ENCODE peak calls at places on chromosome 7, in five cellular contexts. M is left lung, R is fibroblast of lung, W is spleen, B is AG04450. E is an unnamed sample.

GRCh38 chr7:38795596-38795995 is 113.4 kb downstream of the VPS41 start:
- DNase-seq in M (no peak), R (no peak), W (no peak), B (no peak), E (no peak)

GRCh38 chr7:123824754-123825067 is 20.3 kb upstream of the HYAL4 start:
- DNase-seq in M (no peak), R (no peak), W (no peak), B (no peak), E (no peak)

GRCh38 chr7:99499356-99499712 is 747 bp downstream of the ZNF394 start:
- DNase-seq in M (no peak), R (no peak), W (no peak), B (no peak), E (no peak)

GRCh38 chr7:11951909-11952308 is 119.9 kb upstream of the THSD7A start:
- DNase-seq in M (no peak), R (no peak), W (no peak), B (no peak), E (no peak)

GRCh38 chr7:123727071-123727837 is 21.5 kb downstream of the WASL start:
- DNase-seq in M (no peak), R (peak), W (no peak), B (peak), E (no peak)

GRCh38 chr7:148540041-148540738 is 50.4 kb upstream of the C7orf33 start:
- DNase-seq in M (no peak), R (peak), W (no peak), B (no peak), E (no peak)

GRCh38 chr7:43022008-43022407 is 89.8 kb downstream of the MRPL32 start:
- DNase-seq in M (no peak), R (no peak), W (no peak), B (no peak), E (no peak)

GRCh38 chr7:4745971-4746919 is 29.2 kb upstream of the AP5Z1 start:
- DNase-seq in M (no peak), R (peak), W (no peak), B (no peak), E (peak)

GRCh38 chr7:145868935-145869334 is 247.7 kb upstream of the CNTNAP2 start:
- DNase-seq in M (no peak), R (no peak), W (no peak), B (no peak), E (no peak)

GRCh38 chr7:112573302-112574039 is 92.7 kb downstream of the LSMEM1 start:
- DNase-seq in M (no peak), R (no peak), W (no peak), B (no peak), E (no peak)

GRCh38 chr7:112937651-112938390 is 147.6 kb upstream of the TMEM168 start:
- DNase-seq in M (no peak), R (peak), W (no peak), B (no peak), E (no peak)

GRCh38 chr7:112665709-112666108 is 124.5 kb downstream of the TMEM168 start:
- DNase-seq in M (no peak), R (peak), W (no peak), B (no peak), E (no peak)

GRCh38 chr7:6382797-6383196 is 65.0 kb downstream of the DAGLB start:
- DNase-seq in M (no peak), R (no peak), W (no peak), B (no peak), E (no peak)

GRCh38 chr7:33157781-33158180 is 28.4 kb downstream of the BBS9 start:
- DNase-seq in M (no peak), R (peak), W (no peak), B (no peak), E (no peak)

GRCh38 chr7:97751566-97751965 is 19.7 kb downstream of the TAC1 start:
- DNase-seq in M (no peak), R (no peak), W (no peak), B (no peak), E (no peak)

GRCh38 chr7:22305706-22306105 is 51.2 kb downstream of the RAPGEF5 start:
- DNase-seq in M (no peak), R (no peak), W (no peak), B (no peak), E (no peak)

GRCh38 chr7:114678116-114678515 is 243.8 kb upstream of the MDFIC start:
- DNase-seq in M (no peak), R (no peak), W (no peak), B (no peak), E (no peak)

GRCh38 chr7:44116087-44116788 is 7.1 kb downstream of the POLD2 start:
- DNase-seq in M (no peak), R (no peak), W (no peak), B (no peak), E (no peak)

GRCh38 chr7:90552521-90552920 is 43.6 kb upstream of the CDK14 start:
- DNase-seq in M (no peak), R (peak), W (no peak), B (no peak), E (no peak)

GRCh38 chr7:106170651-106171050 is 58.5 kb upstream of the SYPL1 start:
- DNase-seq in M (no peak), R (no peak), W (no peak), B (no peak), E (no peak)

GRCh38 chr7:132066776-132067175 is 509.5 kb downstream of the PLXNA4 start:
- DNase-seq in M (no peak), R (peak), W (no peak), B (no peak), E (no peak)

GRCh38 chr7:33590902-33591301 is 314.4 kb upstream of the BMPER start:
- DNase-seq in M (no peak), R (peak), W (no peak), B (peak), E (no peak)

GRCh38 chr7:37510043-37510634 is 61.5 kb upstream of the ELMO1 start:
- DNase-seq in M (no peak), R (peak), W (no peak), B (no peak), E (no peak)

GRCh38 chr7:1459512-1459892 is 232 bp upstream of the MICALL2 start:
- DNase-seq in M (peak), R (peak), W (peak), B (peak), E (peak)

GRCh38 chr7:133044722-133045473 is 37.0 kb downstream of the CHCHD3 start:
- DNase-seq in M (no peak), R (no peak), W (no peak), B (no peak), E (no peak)

GRCh38 chr7:48090095-48090805 is 1.2 kb downstream of the UPP1 start:
- DNase-seq in M (peak), R (peak), W (peak), B (no peak), E (no peak)

GRCh38 chr7:48087349-48087748 is 1.7 kb upstream of the UPP1 start:
- DNase-seq in M (no peak), R (peak), W (no peak), B (no peak), E (no peak)

GRCh38 chr7:11210374-11210773 is 236.7 kb downstream of the PHF14 start:
- DNase-seq in M (no peak), R (no peak), W (no peak), B (no peak), E (no peak)

GRCh38 chr7:157384301-157384700 is 47.5 kb downstream of the DNAJB6 start:
- DNase-seq in M (no peak), R (peak), W (no peak), B (no peak), E (no peak)

GRCh38 chr7:18117482-18117881 is 89.8 kb upstream of the PRPS1L1 start:
- DNase-seq in M (no peak), R (no peak), W (no peak), B (peak), E (no peak)

GRCh38 chr7:77738871-77739270 is 42.6 kb downstream of the RSBN1L start:
- DNase-seq in M (no peak), R (peak), W (no peak), B (no peak), E (no peak)

GRCh38 chr7:125927556-125927955 is 997.9 kb upstream of the POT1 start:
- DNase-seq in M (no peak), R (no peak), W (no peak), B (no peak), E (no peak)

GRCh38 chr7:86846494-86847190 is 202.9 kb downstream of the GRM3 start:
- DNase-seq in M (no peak), R (no peak), W (no peak), B (no peak), E (no peak)

GRCh38 chr7:157609516-157609915 is 272.7 kb downstream of the DNAJB6 start:
- DNase-seq in M (no peak), R (no peak), W (peak), B (no peak), E (no peak)

GRCh38 chr7:139716156-139716942 is 61.4 kb downstream of the HIPK2 start:
- DNase-seq in M (no peak), R (no peak), W (no peak), B (no peak), E (no peak)

GRCh38 chr7:67724955-67725354 is 728.3 kb downstream of the TYW1 start:
- DNase-seq in M (no peak), R (no peak), W (no peak), B (no peak), E (no peak)

GRCh38 chr7:21768279-21768678 is 177.4 kb downstream of the CDCA7L start:
- DNase-seq in M (no peak), R (no peak), W (no peak), B (no peak), E (no peak)

GRCh38 chr7:116671681-116672595 is at the start of gene MET:
- DNase-seq in M (peak), R (peak), W (peak), B (peak), E (no peak)

GRCh38 chr7:25068814-25069213 is 56.2 kb downstream of the CYCS start:
- DNase-seq in M (no peak), R (no peak), W (no peak), B (no peak), E (no peak)

GRCh38 chr7:51033722-51034530 is 251.2 kb upstream of the GRB10 start:
- DNase-seq in M (no peak), R (no peak), W (no peak), B (no peak), E (no peak)
- TF ChIP-seq CTCF in M (no peak), R (no peak), W (no peak), B (no peak), E (no peak)

DNA sequence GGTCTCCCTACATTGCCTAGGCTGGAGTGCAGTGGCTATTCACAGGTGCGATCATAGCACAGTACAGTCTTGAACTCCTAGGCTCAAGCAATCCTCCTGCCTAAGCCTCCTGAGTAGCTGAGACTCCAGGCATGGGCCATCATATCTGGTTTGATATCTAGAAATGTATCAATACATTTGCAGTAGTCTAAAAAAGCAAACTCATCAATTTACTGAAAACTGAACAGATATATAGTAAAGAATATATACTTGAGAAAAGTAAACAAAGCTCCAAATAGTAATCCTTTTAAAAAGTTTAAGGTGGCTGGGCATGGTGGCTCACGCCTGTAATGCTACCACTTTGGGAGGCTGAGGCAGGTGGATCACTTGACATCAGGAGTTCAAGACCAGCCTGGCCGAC is 57.1 kb upstream of the KMT2C start:
- DNase-seq in M (no peak), R (no peak), W (no peak), B (no peak), E (no peak)
- H3K4me3 ChIP-seq in M (no peak), R (no peak), W (no peak), B (no peak), E (no peak)

DNA sequence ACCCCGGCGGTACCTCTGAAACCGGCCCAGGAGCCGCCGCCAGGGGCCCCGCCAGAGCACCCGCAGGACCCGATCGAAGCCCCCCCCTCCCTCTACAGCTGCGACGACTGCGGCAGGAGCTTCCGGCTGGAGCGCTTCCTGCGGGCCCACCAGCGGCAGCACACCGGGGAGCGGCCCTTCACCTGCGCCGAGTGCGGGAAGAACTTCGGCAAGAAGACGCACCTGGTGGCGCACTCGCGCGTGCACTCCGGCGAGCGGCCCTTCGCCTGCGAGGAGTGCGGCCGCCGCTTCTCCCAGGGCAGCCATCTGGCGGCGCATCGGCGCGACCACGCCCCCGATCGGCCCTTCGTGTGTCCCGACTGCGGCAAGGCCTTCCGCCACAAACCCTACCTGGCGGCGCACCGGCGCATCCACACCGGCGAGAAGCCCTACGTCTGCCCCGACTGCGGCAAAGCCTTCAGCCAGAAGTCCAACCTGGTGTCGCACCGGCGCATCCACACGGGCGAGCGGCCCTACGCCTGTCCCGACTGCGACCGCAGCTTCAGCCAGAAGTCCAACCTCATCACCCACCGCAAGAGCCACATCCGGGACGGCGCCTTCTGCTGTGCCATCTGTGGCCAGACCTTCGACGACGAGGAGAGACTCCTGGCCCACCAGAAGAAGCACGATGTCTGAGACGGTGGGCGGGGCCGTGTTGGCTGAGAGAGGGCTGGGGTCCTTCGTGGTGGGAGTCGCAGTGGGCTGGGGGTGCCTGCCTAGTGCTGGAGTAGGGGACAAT is 3.8 kb downstream of the REPIN1 start:
- DNase-seq in M (no peak), R (no peak), W (no peak), B (no peak), E (no peak)
- H3K27ac ChIP-seq in M (no peak), R (no peak), W (peak), B (no peak), E (no peak)

GRCh38 chr7:55083206-55083605 is 64.4 kb downstream of the EGFR start:
- DNase-seq in M (no peak), R (no peak), W (no peak), B (no peak), E (no peak)

GRCh38 chr7:55086413-55087201 is 67.8 kb downstream of the EGFR start:
- DNase-seq in M (no peak), R (peak), W (no peak), B (peak), E (no peak)

GRCh38 chr7:55085511-55086412 is 66.9 kb downstream of the EGFR start:
- DNase-seq in M (no peak), R (no peak), W (no peak), B (no peak), E (no peak)

GRCh38 chr7:55081854-55082603 is 63.2 kb downstream of the EGFR start:
- DNase-seq in M (no peak), R (peak), W (no peak), B (no peak), E (no peak)

GRCh38 chr7:55084307-55084706 is 65.5 kb downstream of the EGFR start:
- DNase-seq in M (no peak), R (no peak), W (no peak), B (no peak), E (no peak)
- TF ChIP-seq CTCF in M (no peak), R (no peak), W (no peak), B (no peak), E (no peak)

GRCh38 chr7:128940494-128941322 is 3.0 kb downstream of the IRF5 start:
- DNase-seq in M (peak), R (no peak), W (peak), B (no peak), E (peak)
- H3K4me3 ChIP-seq in M (no peak), R (no peak), W (no peak), B (no peak), E (no peak)

GRCh38 chr7:23458044-23458443 is 12.2 kb downstream of the IGF2BP3 start:
- DNase-seq in M (no peak), R (no peak), W (no peak), B (no peak), E (no peak)
- H3K27ac ChIP-seq in M (no peak), R (no peak), W (no peak), B (no peak), E (no peak)

GRCh38 chr7:143878884-143879283 is 23.1 kb downstream of the TCAF1 start:
- DNase-seq in M (no peak), R (no peak), W (no peak), B (no peak), E (no peak)
- TF ChIP-seq CTCF in M (no peak), R (no peak), W (no peak), B (peak), E (no peak)